ENCODE peak calls at places on chromosomes 12 and 14, in five cellular contexts. A, S, Z, I and R are unnamed samples.
A peak's percentile ranks its signal among the peaks of the same experiment; 100 is the strongest.

GRCh38 chr14:25537846-25538455 is 488.0 kb upstream of the STXBP6 start:
- DNase-seq in A (no peak), S (no peak), Z (peak; percentile 42), I (no peak), R (peak; percentile 4)

GRCh38 chr12:110023634-110024023 is 24.4 kb downstream of the ANKRD13A start:
- DNase-seq in A (no peak), S (no peak), Z (no peak), I (no peak), R (no peak)

GRCh38 chr12:2172040-2172439 is 119.3 kb downstream of the CACNA1C start:
- DNase-seq in A (no peak), S (no peak), Z (no peak), I (no peak), R (no peak)

GRCh38 chr12:50082644-50083043 is 2.5 kb upstream of the SMARCD1 start:
- DNase-seq in A (no peak), S (no peak), Z (no peak), I (no peak), R (no peak)

GRCh38 chr12:123223241-123223668 is 9.7 kb downstream of the MPHOSPH9 start:
- DNase-seq in A (no peak), S (no peak), Z (no peak), I (no peak), R (no peak)

GRCh38 chr14:104858811-104859426 is 6.1 kb upstream of the CEP170B start:
- DNase-seq in A (peak; percentile 5), S (no peak), Z (no peak), I (no peak), R (no peak)

GRCh38 chr12:93783827-93784226 is 106.7 kb downstream of the CRADD start:
- DNase-seq in A (no peak), S (no peak), Z (no peak), I (no peak), R (no peak)

GRCh38 chr14:90423166-90423565 is 26.3 kb downstream of the CALM1 start:
- DNase-seq in A (no peak), S (no peak), Z (no peak), I (peak; percentile 60), R (no peak)

GRCh38 chr14:52267501-52268190 is at the start of gene PTGDR:
- DNase-seq in A (peak; percentile 43), S (no peak), Z (no peak), I (no peak), R (no peak)

GRCh38 chr12:29148958-29149690 is at the start of gene FAR2:
- DNase-seq in A (peak; percentile 36), S (no peak), Z (peak; percentile 18), I (peak; percentile 84), R (peak; percentile 60)

GRCh38 chr12:116898675-116899074 is 12.1 kb upstream of the FBXW8 start:
- DNase-seq in A (no peak), S (no peak), Z (no peak), I (no peak), R (no peak)

GRCh38 chr12:96698965-96699364 is 208.1 kb upstream of the NEDD1 start:
- DNase-seq in A (no peak), S (no peak), Z (no peak), I (no peak), R (no peak)

GRCh38 chr12:95117178-95117599 is 43.8 kb upstream of the NR2C1 start:
- DNase-seq in A (peak; percentile 59), S (peak; percentile 64), Z (peak; percentile 79), I (peak; percentile 83), R (no peak)

GRCh38 chr14:24160499-24160849 is 591 bp upstream of the IRF9 start:
- DNase-seq in A (no peak), S (no peak), Z (no peak), I (no peak), R (no peak)

GRCh38 chr12:115866909-115867525 is 410.5 kb downstream of the MED13L start:
- DNase-seq in A (no peak), S (no peak), Z (no peak), I (no peak), R (no peak)

GRCh38 chr14:65230287-65230728 is 128.0 kb upstream of the MAX start:
- DNase-seq in A (no peak), S (no peak), Z (peak; percentile 66), I (peak; percentile 70), R (no peak)

GRCh38 chr12:80242341-80242740 is 143.0 kb downstream of the OTOGL start:
- DNase-seq in A (no peak), S (no peak), Z (no peak), I (no peak), R (no peak)

GRCh38 chr12:121781751-121782615 is 11.5 kb downstream of the RHOF start:
- DNase-seq in A (no peak), S (no peak), Z (no peak), I (no peak), R (no peak)

GRCh38 chr14:21999400-21999799 is 325.8 kb upstream of the OR4E1 start:
- DNase-seq in A (no peak), S (no peak), Z (no peak), I (no peak), R (no peak)

GRCh38 chr12:43578782-43579181 is 26.8 kb upstream of the ADAMTS20 start:
- DNase-seq in A (no peak), S (no peak), Z (no peak), I (no peak), R (no peak)

GRCh38 chr14:58560208-58560607 is 77.6 kb upstream of the DACT1 start:
- DNase-seq in A (no peak), S (no peak), Z (no peak), I (no peak), R (no peak)

GRCh38 chr12:108798551-108799221 is 58.7 kb downstream of the SSH1 start:
- DNase-seq in A (peak; percentile 46), S (no peak), Z (no peak), I (peak; percentile 95), R (no peak)

GRCh38 chr12:12007001-12007712 is 63.6 kb upstream of the BCL2L14 start:
- DNase-seq in A (no peak), S (no peak), Z (no peak), I (no peak), R (no peak)

GRCh38 chr12:120066341-120066740 is 50.2 kb downstream of the RAB35 start:
- DNase-seq in A (no peak), S (no peak), Z (no peak), I (no peak), R (no peak)

GRCh38 chr14:80504781-80505180 is 293.5 kb upstream of the DIO2 start:
- DNase-seq in A (no peak), S (no peak), Z (no peak), I (no peak), R (no peak)

GRCh38 chr12:119682635-119683340 is 14.9 kb downstream of the PRKAB1 start:
- DNase-seq in A (no peak), S (no peak), Z (no peak), I (no peak), R (no peak)

GRCh38 chr14:105476937-105477658 is 2.5 kb downstream of the CRIP2 start:
- DNase-seq in A (no peak), S (no peak), Z (no peak), I (no peak), R (no peak)

GRCh38 chr14:76715102-76715926 is 46.0 kb upstream of the VASH1 start:
- DNase-seq in A (no peak), S (no peak), Z (no peak), I (no peak), R (no peak)

DNA sequence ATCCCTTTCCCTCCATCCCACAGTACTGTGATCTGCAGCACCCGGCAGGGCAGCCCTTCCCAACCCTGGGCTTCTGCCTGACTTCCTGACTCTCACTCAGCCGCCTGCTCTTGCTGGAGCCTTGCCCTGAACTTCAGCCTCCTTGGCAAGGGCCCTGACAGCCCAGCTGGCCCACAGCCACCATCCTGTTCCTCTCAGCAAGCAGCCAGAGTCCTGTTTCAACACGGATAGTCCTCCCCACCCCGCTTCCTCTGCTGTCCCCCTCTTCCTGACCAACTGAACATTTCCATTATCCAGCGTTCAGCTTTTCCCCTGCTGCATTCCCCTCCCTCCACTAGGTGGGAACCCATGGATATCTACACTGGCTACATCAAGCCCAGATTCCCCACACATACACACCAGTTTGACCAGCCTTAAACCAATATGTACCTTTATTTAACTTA is 74.0 kb upstream of the MDM1 start:
- DNase-seq in A (peak; percentile 94), S (no peak), Z (peak; percentile 94), I (peak; percentile 98), R (peak; percentile 46)
- TF ChIP-seq POLR2A in A (no peak), S (no peak), Z (no peak), I (no peak), R (no peak)

GRCh38 chr12:27523642-27524488 is at the start of gene PPFIBP1:
- DNase-seq in A (peak; percentile 100), S (peak; percentile 95), Z (peak; percentile 99), I (peak; percentile 99), R (peak; percentile 93)
- TF ChIP-seq POLR2A in A (peak; percentile 94), S (peak; percentile 65), Z (peak; percentile 99), I (peak; percentile 70), R (peak; percentile 87)

GRCh38 chr14:88004637-88005036 is 298 bp upstream of the GPR65 start:
- DNase-seq in A (no peak), S (no peak), Z (no peak), I (no peak), R (no peak)

GRCh38 chr14:88002421-88002820 is 2.5 kb upstream of the GPR65 start:
- DNase-seq in A (no peak), S (no peak), Z (no peak), I (no peak), R (no peak)

GRCh38 chr14:88005978-88006851 is 1.3 kb downstream of the GPR65 start:
- DNase-seq in A (no peak), S (no peak), Z (no peak), I (no peak), R (no peak)

GRCh38 chr14:88007608-88008007 is 2.7 kb downstream of the GPR65 start:
- DNase-seq in A (no peak), S (no peak), Z (no peak), I (no peak), R (no peak)

DNA sequence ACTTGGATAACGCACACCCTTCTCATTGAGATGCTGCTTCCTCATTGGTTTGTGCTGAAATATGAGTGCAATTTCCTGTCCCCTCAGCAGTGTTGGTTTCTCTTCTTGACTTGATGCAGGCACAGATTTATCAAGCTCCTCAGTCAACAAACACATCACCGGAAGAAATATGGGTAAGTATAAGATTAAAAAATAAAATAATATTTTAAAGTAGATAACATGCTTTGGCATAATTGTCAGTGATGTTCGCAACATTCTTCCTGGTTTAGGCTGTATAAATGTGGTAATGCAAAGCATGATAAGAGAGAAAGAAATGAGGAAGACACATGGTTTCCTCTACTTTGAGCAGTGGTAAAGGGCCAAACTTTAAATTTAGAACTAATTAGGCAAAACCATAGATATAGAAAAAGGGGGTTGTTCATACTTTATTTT is at the start of gene GPR65:
- DNase-seq in A (no peak), S (no peak), Z (no peak), I (no peak), R (no peak)
- TF ChIP-seq POLR2A in A (no peak), S (no peak), Z (no peak), I (no peak), R (no peak)

GRCh38 chr12:68612245-68612644 is 1.5 kb downstream of the RAP1B start:
- DNase-seq in A (no peak), S (no peak), Z (no peak), I (no peak), R (no peak)

GRCh38 chr12:68610435-68611093 is at the start of gene RAP1B:
- DNase-seq in A (peak; percentile 91), S (peak; percentile 69), Z (peak; percentile 92), I (peak; percentile 94), R (peak; percentile 79)

GRCh38 chr12:68609955-68610434 is 704 bp upstream of the RAP1B start:
- DNase-seq in A (peak; percentile 26), S (no peak), Z (peak; percentile 28), I (no peak), R (peak; percentile 18)

GRCh38 chr12:68612675-68613074 is 2.0 kb downstream of the RAP1B start:
- DNase-seq in A (no peak), S (no peak), Z (no peak), I (no peak), R (no peak)

GRCh38 chr12:68611094-68611818 is 557 bp downstream of the RAP1B start:
- DNase-seq in A (peak; percentile 65), S (no peak), Z (peak; percentile 61), I (peak; percentile 89), R (peak; percentile 19)
- TF ChIP-seq POLR2A in A (no peak), S (no peak), Z (peak; percentile 39), I (peak; percentile 38), R (peak; percentile 6)